ENCODE peak calls at places on chromosomes 2 and 18, in six cellular contexts. O is cardiac muscle cell, V is astrocyte of the cerebellum, A is NB4, H is Panc1, F is uterus. Q is an unnamed sample.

GRCh38 chr2:73896362-73897239 is 3.8 kb downstream of the ACTG2 start:
- DNase-seq in O (peak; percentile 75), V (peak; percentile 98), A (no peak), H (no peak), F (no peak), Q (peak; percentile 25)

GRCh38 chr2:98514879-98515570 is 70.4 kb downstream of the INPP4A start:
- DNase-seq in O (peak; percentile 50), V (no peak), A (peak; percentile 62), H (no peak), F (no peak), Q (no peak)

GRCh38 chr2:113002677-113003076 is 2.6 kb upstream of the IL36A start:
- DNase-seq in O (no peak), V (no peak), A (no peak), H (no peak), F (no peak), Q (no peak)

GRCh38 chr2:189142893-189143759 is 36.4 kb downstream of the COL5A2 start:
- DNase-seq in O (no peak), V (no peak), A (peak; percentile 63), H (peak; percentile 58), F (no peak), Q (no peak)

GRCh38 chr2:240565267-240566202 is 2.7 kb upstream of the RNPEPL1 start:
- DNase-seq in O (peak; percentile 92), V (no peak), A (peak; percentile 97), H (no peak), F (peak; percentile 64), Q (peak; percentile 93)

GRCh38 chr2:188245230-188245629 is 46.4 kb upstream of the GULP1 start:
- DNase-seq in O (no peak), V (no peak), A (no peak), H (no peak), F (no peak), Q (no peak)

GRCh38 chr2:239111401-239112100 is 263.7 kb downstream of the TWIST2 start:
- DNase-seq in O (no peak), V (no peak), A (no peak), H (no peak), F (no peak), Q (no peak)

GRCh38 chr2:230942920-230943896 is 18.2 kb upstream of the GPR55 start:
- DNase-seq in O (peak; percentile 46), V (no peak), A (peak; percentile 84), H (no peak), F (no peak), Q (no peak)

GRCh38 chr18:58682429-58683069 is 11.3 kb downstream of the MALT1 start:
- DNase-seq in O (peak; percentile 94), V (peak; percentile 82), A (no peak), H (no peak), F (no peak), Q (no peak)

GRCh38 chr2:234989183-234989701 is 37.4 kb downstream of the SH3BP4 start:
- DNase-seq in O (peak; percentile 46), V (no peak), A (no peak), H (no peak), F (peak; percentile 62), Q (no peak)

GRCh38 chr2:203623104-203623503 is 83.3 kb upstream of the CD28 start:
- DNase-seq in O (peak; percentile 94), V (peak; percentile 58), A (no peak), H (peak; percentile 22), F (no peak), Q (no peak)

GRCh38 chr2:43488737-43489136 is 107.1 kb downstream of the THADA start:
- DNase-seq in O (no peak), V (no peak), A (no peak), H (no peak), F (no peak), Q (no peak)

GRCh38 chr2:72112421-72112820 is 35.2 kb downstream of the CYP26B1 start:
- DNase-seq in O (peak; percentile 45), V (peak; percentile 29), A (no peak), H (no peak), F (no peak), Q (no peak)

GRCh38 chr2:70248810-70249438 is 496 bp upstream of the TIA1 start:
- DNase-seq in O (peak; percentile 38), V (peak; percentile 64), A (no peak), H (peak; percentile 96), F (peak; percentile 93), Q (peak; percentile 90)

GRCh38 chr18:1774261-1774660 is 797.0 kb downstream of the METTL4 start:
- DNase-seq in O (no peak), V (no peak), A (no peak), H (no peak), F (no peak), Q (no peak)

GRCh38 chr2:159044804-159045286 is 76.4 kb downstream of the TANC1 start:
- DNase-seq in O (peak; percentile 50), V (no peak), A (no peak), H (no peak), F (no peak), Q (no peak)

GRCh38 chr2:74225698-74226459 is 27.5 kb downstream of the MTHFD2 start:
- DNase-seq in O (no peak), V (no peak), A (no peak), H (no peak), F (no peak), Q (no peak)

GRCh38 chr2:220460257-220460985 is 833.0 kb downstream of the SLC4A3 start:
- DNase-seq in O (no peak), V (no peak), A (peak; percentile 11), H (no peak), F (no peak), Q (no peak)
- TF ChIP-seq CTCF in O (no peak), V (peak; percentile 31), A (peak; percentile 38), H (no peak), F (no peak), Q (no peak)

GRCh38 chr18:27298215-27298804 is 113.2 kb upstream of the CHST9 start:
- DNase-seq in O (no peak), V (no peak), A (peak; percentile 9), H (no peak), F (no peak), Q (no peak)
- TF ChIP-seq CTCF in O (no peak), V (peak; percentile 20), A (peak; percentile 9), H (peak; percentile 20), F (no peak), Q (no peak)

GRCh38 chr2:173858297-173858731 is 106.9 kb downstream of the SP3 start:
- DNase-seq in O (no peak), V (no peak), A (no peak), H (no peak), F (no peak), Q (no peak)
- TF ChIP-seq CTCF in O (no peak), V (no peak), A (no peak), H (no peak), F (no peak), Q (no peak)

DNA sequence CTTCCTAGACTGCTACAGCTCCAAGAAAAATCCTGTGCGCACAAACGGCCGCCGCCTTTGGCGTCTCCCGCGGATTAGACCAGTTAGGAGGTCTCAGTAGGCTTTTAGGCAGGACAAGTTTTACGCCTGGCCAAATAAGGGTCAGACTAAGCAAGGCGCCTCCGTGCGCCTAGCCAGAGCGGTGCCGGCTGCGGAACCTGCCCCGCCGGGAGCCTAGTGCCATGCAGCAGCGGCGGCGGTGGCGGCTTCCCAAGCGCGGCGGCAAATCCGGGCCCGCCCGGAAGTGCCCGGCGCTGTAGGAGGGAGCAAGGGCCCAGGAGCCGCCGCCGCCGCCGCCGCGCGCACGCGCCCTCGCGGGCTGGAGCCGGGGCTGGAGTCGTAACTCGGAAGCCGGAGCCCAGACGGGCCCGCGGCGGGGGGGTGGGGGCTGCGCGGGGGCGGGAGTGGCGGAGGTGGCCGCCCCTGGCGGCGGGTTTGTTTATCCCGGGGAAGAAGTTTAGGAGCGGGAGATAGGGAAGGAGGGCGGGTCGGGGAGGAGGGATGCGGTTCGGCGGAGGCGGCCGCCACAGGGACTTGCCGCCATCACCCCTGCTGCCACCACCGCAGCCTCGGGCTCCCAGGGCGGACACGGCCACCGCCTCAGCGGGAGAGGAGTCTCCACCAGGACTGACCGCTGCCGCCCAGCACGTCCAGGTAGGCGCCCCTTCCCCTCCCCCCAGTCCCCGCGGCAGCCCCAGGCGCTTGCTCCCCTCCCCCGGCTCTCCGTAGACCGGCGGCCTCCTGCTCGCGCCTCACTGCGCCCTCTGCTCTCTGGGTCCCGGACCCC is at the start of gene SPOPL:
- DNase-seq in O (peak; percentile 93), V (peak; percentile 53), A (peak; percentile 91), H (no peak), F (peak; percentile 88), Q (peak; percentile 79)
- TF ChIP-seq CTCF in O (no peak), V (no peak), A (no peak), H (peak; percentile 35), F (peak; percentile 64), Q (no peak)

GRCh38 chr18:3294435-3295080 is 32.6 kb downstream of the MYL12B start:
- DNase-seq in O (no peak), V (no peak), A (no peak), H (no peak), F (no peak), Q (no peak)

GRCh38 chr18:3293196-3293951 is 31.4 kb downstream of the MYL12B start:
- DNase-seq in O (no peak), V (no peak), A (no peak), H (no peak), F (no peak), Q (no peak)

DNA sequence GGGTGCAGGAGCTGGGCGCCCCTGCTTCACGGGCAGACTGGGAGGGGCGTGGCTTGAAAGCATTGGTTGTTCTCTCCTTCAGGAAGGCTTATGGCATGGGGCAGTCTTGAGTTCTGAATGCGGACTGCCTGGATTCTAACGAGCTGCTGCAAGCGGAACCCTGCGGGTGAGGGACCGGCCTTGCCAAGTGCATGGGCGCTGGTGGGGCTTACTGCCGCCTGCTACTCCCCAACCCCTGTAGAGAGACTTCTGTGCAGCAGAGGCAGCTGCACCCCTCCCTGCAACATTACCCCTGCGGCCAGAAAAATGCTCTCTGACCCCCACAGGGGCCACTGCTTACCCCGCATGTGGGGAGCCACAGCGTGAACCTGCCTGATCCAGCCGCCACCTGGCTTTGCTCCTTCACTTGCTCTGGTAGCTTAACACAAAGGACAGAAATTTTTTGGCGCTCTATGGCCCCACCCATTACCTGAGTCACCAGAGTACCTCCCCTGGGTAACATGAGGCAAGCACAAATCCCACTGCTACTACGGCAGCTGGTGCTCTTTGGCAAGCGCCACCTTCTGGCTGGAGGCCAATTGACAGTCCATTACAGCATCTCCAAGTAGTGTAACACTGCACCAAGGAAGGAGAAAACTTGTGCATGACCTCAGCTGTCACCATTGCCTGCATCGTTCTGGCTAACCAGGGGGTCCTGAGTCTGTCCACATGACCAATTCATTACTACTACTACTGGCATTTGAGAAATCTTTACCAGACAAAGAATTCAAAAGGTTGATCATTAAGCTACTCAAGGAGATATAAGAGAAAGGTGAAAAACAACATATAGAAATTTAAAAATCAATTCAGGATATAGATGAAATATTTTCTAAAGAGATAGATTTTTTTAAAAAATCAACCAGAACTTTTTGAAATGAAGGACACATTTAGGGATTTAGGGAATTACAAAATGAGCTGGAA is 35.4 kb downstream of the MYL12B start:
- DNase-seq in O (peak; percentile 93), V (peak; percentile 74), A (peak; percentile 94), H (no peak), F (peak; percentile 73), Q (peak; percentile 87)
- TF ChIP-seq CTCF in O (peak; percentile 44), V (peak; percentile 51), A (peak; percentile 91), H (peak; percentile 45), F (no peak), Q (peak; percentile 75)

Q was measured in natural killer cell.